ENCODE peak calls at places on chromosomes 2 and 18, in five cellular contexts. V is body of pancreas, I is hepatocyte, G is heart left ventricle, W is IMR-90. R is an unnamed sample.

GRCh38 chr2:133240505-133241230 is 327.6 kb downstream of the NCKAP5 start:
- DNase-seq in G (no peak), W (peak), I (no peak), V (no peak), R (no peak)

GRCh38 chr2:44948565-44949328 is 7.2 kb downstream of the SIX3 start:
- DNase-seq in I (no peak), V (no peak), G (no peak), W (no peak), R (no peak)

GRCh38 chr2:170739048-170739447 is 23.9 kb downstream of the SP5 start:
- DNase-seq in G (no peak), V (no peak), W (peak), I (peak), R (peak)

GRCh38 chr2:132620115-132620514 is 49.9 kb downstream of the LYPD1 start:
- DNase-seq in W (peak), V (peak), I (no peak), G (no peak), R (no peak)

GRCh38 chr2:165238295-165238694 is 919 bp upstream of the SCN2A start:
- DNase-seq in G (no peak), W (peak), V (no peak), I (peak), R (no peak)

GRCh38 chr2:235462415-235462790 is 31.4 kb upstream of the AGAP1 start:
- DNase-seq in V (no peak), W (no peak), I (no peak), G (no peak), R (no peak)

GRCh38 chr18:61735564-61736102 is 157.2 kb downstream of the RNF152 start:
- DNase-seq in I (peak), W (no peak), V (peak), G (no peak), R (no peak)

GRCh38 chr2:29923110-29923721 is 1.8 kb upstream of the ALK start:
- DNase-seq in I (peak), V (peak), W (peak), G (peak), R (peak)

DNA sequence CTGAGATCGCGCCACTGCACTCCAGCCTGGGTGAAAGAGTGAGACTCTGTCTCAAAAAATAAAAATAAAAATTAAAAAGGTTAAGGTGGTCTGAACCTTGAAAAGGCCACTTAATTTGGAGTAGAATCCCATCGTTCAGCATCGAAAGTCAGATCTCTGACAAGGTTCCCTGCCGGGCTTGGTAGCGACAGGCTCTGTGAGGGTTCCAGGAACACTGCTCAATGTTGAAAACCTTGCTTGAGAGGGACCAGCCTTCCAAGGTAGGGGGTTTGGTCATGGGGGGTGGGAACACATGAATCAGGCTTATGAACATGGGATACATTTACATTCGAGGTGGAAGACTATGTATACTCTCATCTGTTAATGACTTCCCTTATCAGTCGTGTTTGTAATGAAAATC is 232.2 kb downstream of the FHOD3 start:
- DNase-seq in V (no peak), I (no peak), W (no peak), G (no peak), R (no peak)
- H3K4me3 ChIP-seq in V (no peak), I (no peak), W (no peak), G (no peak), R (no peak)

GRCh38 chr2:109134741-109135571 is 6.0 kb downstream of the SH3RF3 start:
- DNase-seq in I (no peak), G (no peak), W (no peak), V (no peak), R (no peak)

GRCh38 chr2:109137616-109138015 is 8.6 kb downstream of the SH3RF3 start:
- DNase-seq in I (no peak), W (no peak), G (no peak), V (no peak), R (no peak)

GRCh38 chr2:109136542-109136941 is 7.5 kb downstream of the SH3RF3 start:
- DNase-seq in V (no peak), I (no peak), W (no peak), G (no peak), R (no peak)

GRCh38 chr2:109133746-109134145 is 4.7 kb downstream of the SH3RF3 start:
- DNase-seq in V (no peak), I (no peak), G (no peak), W (no peak), R (no peak)

GRCh38 chr2:109135572-109136185 is 6.7 kb downstream of the SH3RF3 start:
- DNase-seq in V (no peak), I (no peak), G (no peak), W (no peak), R (no peak)
- H3K4me3 ChIP-seq in V (no peak), I (no peak), G (no peak), W (no peak), R (no peak)

DNA sequence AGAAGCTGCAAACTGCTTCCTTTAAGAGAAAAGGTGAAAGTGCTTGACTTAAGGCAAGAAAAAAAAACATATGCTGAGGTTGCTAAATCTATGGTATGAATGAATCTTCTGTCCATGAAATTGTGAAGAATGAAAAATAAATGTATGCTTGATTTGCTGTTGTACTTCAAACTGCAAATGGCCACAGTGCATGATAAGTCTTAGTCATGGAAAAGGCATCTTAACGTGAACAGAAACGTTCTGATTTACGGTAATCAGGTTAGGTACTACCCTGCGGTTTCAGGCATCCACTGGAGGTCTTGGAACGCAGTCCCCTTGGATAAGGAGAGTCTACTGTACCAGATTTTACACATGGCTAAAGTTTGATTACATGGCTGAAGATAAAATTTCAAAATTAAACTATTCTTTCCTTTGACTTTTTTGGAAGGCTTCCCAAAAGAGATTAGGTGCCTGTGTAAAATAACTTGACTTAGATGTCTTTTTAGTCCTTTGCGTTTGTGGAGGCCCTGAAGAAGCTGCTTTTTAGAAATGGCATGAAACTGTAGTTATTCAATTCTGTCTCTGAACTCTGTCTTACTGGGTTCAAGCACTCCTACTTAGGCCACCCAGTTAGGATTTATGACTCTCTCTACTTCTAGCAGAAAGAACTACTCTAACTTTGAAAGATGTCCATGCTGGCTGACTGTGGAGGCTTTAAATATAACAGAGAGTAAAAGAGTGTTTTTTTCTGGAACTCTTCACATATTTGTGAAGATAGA is 35.9 kb upstream of the SCN9A start:
- DNase-seq in I (no peak), G (no peak), W (peak), V (no peak), R (no peak)
- H3K4me3 ChIP-seq in I (no peak), G (no peak), W (peak), V (no peak), R (no peak)

DNA sequence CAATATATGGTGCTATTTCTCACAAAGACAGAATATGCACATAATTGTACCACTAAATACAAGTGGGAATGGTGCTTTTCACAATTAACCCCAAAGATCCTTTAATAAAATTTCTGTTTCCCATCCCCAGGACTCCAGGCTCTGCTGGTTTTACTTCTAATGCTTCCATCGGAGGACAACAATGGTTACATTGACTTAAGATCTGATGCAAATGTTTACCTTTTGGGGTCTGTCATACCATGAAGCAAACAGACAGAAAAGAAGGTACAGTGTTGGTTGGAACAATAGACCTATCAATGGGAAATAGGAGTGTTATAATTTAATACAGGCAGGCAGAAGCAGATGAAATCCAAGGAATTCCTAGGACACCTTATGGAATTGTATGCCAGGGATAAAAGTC is 105.7 kb downstream of the UPP2 start:
- DNase-seq in I (no peak), G (no peak), W (no peak), V (no peak), R (no peak)
- H3K4me3 ChIP-seq in I (no peak), G (no peak), W (no peak), V (no peak), R (no peak)

DNA sequence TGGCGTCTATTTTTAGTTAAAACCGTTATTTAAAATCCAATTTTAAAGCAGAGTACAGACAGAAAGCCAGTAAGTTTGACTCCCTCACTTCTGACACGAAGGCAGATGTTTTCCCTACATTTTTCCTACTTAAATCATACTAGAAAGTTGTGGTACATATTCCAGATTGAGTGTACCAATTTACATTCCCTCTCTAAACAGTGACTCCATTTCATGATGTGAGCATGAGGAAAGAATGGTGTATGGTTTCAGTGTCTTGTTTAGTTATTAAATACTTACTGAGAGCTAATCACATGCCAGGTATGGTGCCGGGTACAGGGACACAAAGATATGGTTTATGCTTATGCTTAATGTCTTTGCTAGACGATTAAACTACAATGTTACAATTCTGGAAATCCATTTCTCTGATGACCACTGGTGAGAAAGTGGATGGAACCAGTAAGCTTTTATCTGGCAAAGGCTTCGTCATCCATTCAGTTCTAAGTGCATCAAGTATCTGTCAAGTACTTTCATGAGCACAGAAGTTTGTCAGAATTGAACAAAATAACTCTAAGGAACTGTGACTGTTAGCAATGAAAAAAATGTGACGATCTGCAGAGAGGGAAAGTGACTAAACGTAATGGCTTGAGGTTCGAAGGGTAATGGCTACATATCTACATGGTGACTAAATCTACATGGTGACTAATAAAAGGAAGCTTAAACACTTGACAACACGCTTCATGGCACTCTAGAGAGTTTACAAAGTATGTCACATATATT is 25.7 kb downstream of the MAP4K3 start:
- DNase-seq in G (no peak), W (peak), V (no peak), I (peak), R (no peak)
- H3K4me3 ChIP-seq in G (no peak), W (peak), V (no peak), I (no peak), R (no peak)

GRCh38 chr2:98909381-98910211 is 26.4 kb downstream of the CRACDL start:
- DNase-seq in G (no peak), I (peak), V (peak), W (peak), R (peak)

GRCh38 chr2:98908909-98909308 is 27.1 kb downstream of the CRACDL start:
- DNase-seq in W (peak), I (no peak), G (no peak), V (no peak), R (no peak)

GRCh38 chr2:98907385-98907784 is 28.6 kb downstream of the CRACDL start:
- DNase-seq in G (no peak), W (no peak), I (no peak), V (no peak), R (no peak)

GRCh38 chr2:98910349-98911125 is 25.5 kb downstream of the CRACDL start:
- DNase-seq in W (no peak), I (no peak), G (no peak), V (no peak), R (no peak)

DNA sequence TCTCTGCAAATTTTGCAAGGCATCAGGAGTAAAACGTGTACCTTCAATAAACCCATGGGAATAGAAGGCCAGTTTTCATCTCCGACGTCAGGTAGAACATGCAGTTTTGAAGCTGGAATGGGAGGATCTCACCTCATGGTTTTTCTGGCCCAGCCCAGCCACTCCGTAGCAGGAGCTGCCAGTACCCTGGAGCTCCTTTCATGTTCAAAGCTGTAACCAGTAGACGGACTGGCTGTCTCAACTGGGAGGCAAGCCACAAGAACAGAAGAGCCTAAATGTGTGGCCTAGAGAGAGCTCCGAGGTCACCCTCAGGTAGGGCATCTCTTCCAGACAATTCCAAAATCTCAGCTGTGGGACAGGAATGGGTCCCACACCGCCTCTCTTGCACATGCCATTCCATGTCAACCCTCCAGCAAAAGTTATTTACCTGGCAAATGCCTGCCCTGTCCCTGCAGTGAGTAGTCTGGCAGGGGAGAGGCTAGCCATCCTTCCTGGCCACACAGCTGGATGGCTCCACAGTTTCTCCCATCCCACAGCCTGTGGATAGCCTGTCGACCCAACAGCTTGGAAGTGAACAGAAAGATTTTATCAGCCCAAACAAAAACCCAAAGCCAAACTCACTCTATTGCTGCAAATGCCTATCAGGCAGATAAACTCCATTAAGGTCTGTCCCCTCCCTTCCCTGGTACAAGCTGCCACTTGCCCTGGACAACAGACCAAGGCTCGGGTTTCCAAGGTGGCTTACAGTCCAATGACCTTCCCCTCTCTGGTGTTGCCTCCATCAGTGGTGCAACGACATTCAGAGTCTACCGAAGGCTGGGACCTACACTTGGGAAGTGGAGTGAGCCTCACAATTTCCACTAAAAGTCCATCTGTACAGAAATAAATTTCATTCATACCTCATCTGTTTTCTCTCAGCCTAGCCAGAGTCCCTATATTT is 27.8 kb downstream of the CRACDL start:
- DNase-seq in V (no peak), W (no peak), G (no peak), I (no peak), R (no peak)
- H3K4me3 ChIP-seq in V (no peak), W (no peak), G (no peak), I (no peak), R (no peak)

DNA sequence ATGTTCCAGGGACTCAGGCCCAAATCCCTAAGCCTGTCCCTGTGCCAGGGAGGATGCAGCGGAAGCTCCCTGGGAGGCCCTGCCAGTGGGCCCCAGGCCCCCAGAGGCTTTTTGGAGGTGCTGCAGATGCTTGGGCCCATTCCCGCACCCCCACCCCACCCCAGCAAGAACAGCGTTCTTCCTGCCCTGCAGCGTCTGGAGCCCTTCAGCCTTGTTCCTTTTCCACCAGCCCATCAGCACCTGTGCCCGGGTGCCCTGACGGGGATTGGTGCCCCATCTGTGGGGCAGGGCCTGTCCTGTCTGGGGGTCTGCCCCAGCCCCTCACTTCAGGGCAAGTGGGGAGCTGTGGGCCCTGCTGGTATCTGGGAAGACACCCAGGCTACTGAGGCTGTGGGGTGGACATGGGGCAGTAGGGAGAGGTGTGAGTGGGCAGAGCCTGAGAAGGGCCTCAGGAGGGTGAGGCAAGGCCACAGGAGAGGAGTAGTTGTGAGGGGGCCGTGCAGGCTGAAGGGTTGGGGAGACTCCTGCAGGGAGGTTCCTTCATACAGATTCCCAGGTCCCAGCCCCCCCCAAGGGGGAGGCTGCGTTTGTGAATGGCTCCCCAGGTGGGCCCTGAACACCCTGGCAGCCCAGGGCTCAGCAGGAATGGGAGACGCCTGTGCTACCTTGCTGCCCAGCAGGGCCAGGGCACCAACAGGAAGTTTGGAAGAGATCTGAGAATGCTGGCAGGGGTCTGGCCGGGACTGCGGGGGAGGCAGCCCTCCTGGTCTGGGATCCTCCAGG is 2.4 kb downstream of the RNPEPL1 start:
- DNase-seq in G (peak), V (peak), I (no peak), W (no peak), R (peak)
- H3K4me3 ChIP-seq in G (no peak), V (no peak), I (no peak), W (no peak), R (no peak)

R was measured in Caco-2.